ENCODE peak calls at places on chromosomes 12 and 14, in four cellular contexts. V, I, X and Y are unnamed samples.

GRCh38 chr12:83827193-83827592 is 1085.4 kb downstream of the SLC6A15 start:
- DNase-seq in V (no peak), I (no peak), X (no peak), Y (no peak)

GRCh38 chr12:49972122-49972521 is 625 bp upstream of the AQP6 start:
- DNase-seq in V (no peak), I (no peak), X (no peak), Y (peak; percentile 50)

GRCh38 chr12:63306476-63306875 is 155.5 kb upstream of the AVPR1A start:
- DNase-seq in V (no peak), I (no peak), X (no peak), Y (no peak)

GRCh38 chr12:92619730-92620684 is 82.8 kb upstream of the PLEKHG7 start:
- DNase-seq in V (no peak), I (no peak), X (no peak), Y (no peak)

GRCh38 chr12:43957732-43958131 is 121.9 kb downstream of the TMEM117 start:
- DNase-seq in V (no peak), I (no peak), X (no peak), Y (peak; percentile 62)

GRCh38 chr12:12469386-12469785 is 93.3 kb downstream of the DUSP16 start:
- DNase-seq in V (no peak), I (no peak), X (no peak), Y (no peak)

GRCh38 chr12:132102297-132102696 is 41.8 kb downstream of the DDX51 start:
- DNase-seq in V (no peak), I (no peak), X (no peak), Y (peak; percentile 35)

GRCh38 chr12:84043355-84043754 is 869.2 kb downstream of the SLC6A15 start:
- DNase-seq in V (peak; percentile 12), I (no peak), X (no peak), Y (no peak)

GRCh38 chr12:2118061-2118460 is 65.3 kb downstream of the CACNA1C start:
- DNase-seq in V (peak; percentile 10), I (no peak), X (no peak), Y (no peak)

GRCh38 chr14:54329082-54329695 is 67.6 kb upstream of the CDKN3 start:
- DNase-seq in V (no peak), I (peak; percentile 78), X (peak; percentile 34), Y (peak; percentile 88)

GRCh38 chr14:59483360-59483759 is 848 bp downstream of the L3HYPDH start:
- DNase-seq in V (no peak), I (no peak), X (no peak), Y (no peak)

GRCh38 chr12:103016381-103016780 is 58.9 kb downstream of the ASCL1 start:
- DNase-seq in V (no peak), I (no peak), X (no peak), Y (no peak)

GRCh38 chr12:5745251-5745888 is 199.7 kb downstream of the ANO2 start:
- DNase-seq in V (no peak), I (peak; percentile 90), X (peak; percentile 68), Y (peak; percentile 97)

GRCh38 chr12:91817512-91817911 is 328.1 kb downstream of the BTG1 start:
- DNase-seq in V (no peak), I (no peak), X (no peak), Y (no peak)

GRCh38 chr12:16756833-16757552 is 151.0 kb upstream of the LMO3 start:
- DNase-seq in V (no peak), I (no peak), X (no peak), Y (no peak)

GRCh38 chr12:129531004-129531403 is 372.8 kb downstream of the TMEM132D start:
- DNase-seq in V (peak; percentile 82), I (peak; percentile 72), X (peak; percentile 87), Y (peak; percentile 91)

GRCh38 chr14:28895389-28895788 is 128.8 kb downstream of the FOXG1 start:
- DNase-seq in V (no peak), I (no peak), X (no peak), Y (no peak)

GRCh38 chr12:132146098-132146497 is 1.8 kb downstream of the NOC4L start:
- DNase-seq in V (peak; percentile 26), I (no peak), X (no peak), Y (no peak)

GRCh38 chr12:110613771-110614684 is at the start of gene TCTN1:
- DNase-seq in V (peak; percentile 98), I (peak; percentile 99), X (peak; percentile 97), Y (peak; percentile 100)

GRCh38 chr12:110615171-110615570 is 1.2 kb downstream of the TCTN1 start:
- DNase-seq in V (no peak), I (no peak), X (no peak), Y (no peak)

GRCh38 chr12:110616471-110617115 is 2.7 kb downstream of the TCTN1 start:
- DNase-seq in V (no peak), I (no peak), X (no peak), Y (no peak)

GRCh38 chr12:110622582-110622981 is 8.7 kb downstream of the TCTN1 start:
- DNase-seq in V (no peak), I (no peak), X (no peak), Y (no peak)

DNA sequence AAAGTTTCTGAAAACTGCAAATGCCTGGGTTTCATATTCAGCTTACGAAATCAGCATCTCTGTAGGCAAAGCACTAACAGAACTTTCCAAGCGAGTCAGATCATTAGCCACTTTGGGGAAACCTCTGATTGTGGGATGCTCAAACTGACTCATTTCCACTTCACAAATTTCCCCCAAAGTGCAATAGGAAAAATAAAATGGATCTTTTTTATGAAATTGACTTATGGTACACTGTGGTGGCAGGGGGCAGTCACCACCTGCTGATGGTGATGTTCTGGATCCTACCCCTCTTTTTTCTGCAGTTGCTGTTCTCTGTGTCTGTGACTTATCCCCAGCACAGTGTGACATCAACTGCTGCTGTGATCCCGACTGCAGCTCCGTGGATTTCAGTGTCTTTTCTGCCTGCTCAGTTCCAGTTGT is 5.6 kb downstream of the TCTN1 start:
- DNase-seq in V (no peak), I (no peak), X (no peak), Y (no peak)
- TF ChIP-seq CTCF in V (no peak), I (no peak), X (no peak), Y (no peak)

GRCh38 chr12:89345830-89346740 is 6.2 kb downstream of the DUSP6 start:
- DNase-seq in V (peak; percentile 71), I (peak; percentile 92), X (peak; percentile 60), Y (peak; percentile 96)
- H3K4me1 ChIP-seq in V (peaks cover 17% of the 10 kb centered on the region), I (peaks cover 14% of the 10 kb centered on the region), X (no peaks in the 10 kb centered on the region), Y (peaks cover 16% of the 10 kb centered on the region)

DNA sequence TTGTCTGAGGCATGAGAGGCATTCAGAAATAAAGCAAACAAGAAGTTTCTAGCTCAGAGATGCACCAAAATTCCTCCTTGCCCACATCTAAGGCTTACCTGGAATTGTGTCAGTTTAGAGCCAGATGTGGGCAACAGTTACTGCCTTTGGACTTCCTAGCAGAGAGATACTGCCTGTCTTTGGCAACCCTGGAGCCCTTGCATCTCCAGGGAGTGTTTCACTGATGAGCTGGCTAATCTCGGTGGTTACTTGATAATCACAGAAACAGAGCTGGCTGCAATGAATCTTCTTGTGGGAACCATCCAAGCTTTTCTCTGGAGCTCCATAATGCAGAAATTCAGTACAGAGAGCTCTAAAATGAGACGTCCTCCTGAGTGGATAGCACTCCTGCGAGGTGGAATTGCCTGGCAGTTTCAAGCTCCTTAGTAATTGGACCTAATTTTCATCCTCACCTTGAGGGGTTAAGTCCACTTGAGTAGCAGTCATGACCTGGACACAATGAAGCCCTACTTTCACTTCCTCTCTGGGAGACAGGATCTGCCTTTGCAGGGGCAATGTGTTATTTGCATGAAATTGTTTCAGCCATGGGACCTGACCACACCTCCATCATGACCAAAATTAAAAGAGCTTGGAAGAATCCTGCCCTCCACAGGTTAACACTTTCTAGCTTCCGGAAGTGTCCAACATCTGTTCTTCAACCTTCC is 108.8 kb upstream of the ARHGAP5 start:
- DNase-seq in V (no peak), I (no peak), X (no peak), Y (no peak)
- TF ChIP-seq CTCF in V (no peak), I (no peak), X (no peak), Y (no peak)

GRCh38 chr14:32085845-32086383 is 8.8 kb downstream of the ARHGAP5 start:
- DNase-seq in V (no peak), I (no peak), X (no peak), Y (no peak)
- H3K4me1 ChIP-seq in V (peaks cover 45% of the 10 kb centered on the region), I (no peaks in the 10 kb centered on the region), X (peaks cover 20% of the 10 kb centered on the region), Y (peaks cover 6% of the 10 kb centered on the region)

GRCh38 chr12:124273630-124274029 is 21.3 kb upstream of the RFLNA start:
- DNase-seq in V (no peak), I (peak; percentile 89), X (no peak), Y (peak; percentile 94)
- TF ChIP-seq CTCF in V (no peak), I (peak; percentile 62), X (peak; percentile 16), Y (peak; percentile 74)

GRCh38 chr12:9243999-9244649 is 35.9 kb upstream of the PZP start:
- DNase-seq in V (no peak), I (no peak), X (no peak), Y (no peak)
- H3K4me1 ChIP-seq in V (no peaks in the 10 kb centered on the region), I (no peaks in the 10 kb centered on the region), X (no peaks in the 10 kb centered on the region), Y (no peaks in the 10 kb centered on the region)

GRCh38 chr12:26630546-26631027 is 202.4 kb downstream of the ITPR2 start:
- DNase-seq in V (no peak), I (no peak), X (no peak), Y (no peak)
- TF ChIP-seq CTCF in V (no peak), I (no peak), X (no peak), Y (no peak)

GRCh38 chr12:47207829-47208248 is 128.1 kb upstream of the AMIGO2 start:
- DNase-seq in V (no peak), I (no peak), X (no peak), Y (no peak)
- H3K4me1 ChIP-seq in V (peaks cover 3% of the 10 kb centered on the region), I (peaks cover 7% of the 10 kb centered on the region), X (no peaks in the 10 kb centered on the region), Y (peaks cover 13% of the 10 kb centered on the region)

DNA sequence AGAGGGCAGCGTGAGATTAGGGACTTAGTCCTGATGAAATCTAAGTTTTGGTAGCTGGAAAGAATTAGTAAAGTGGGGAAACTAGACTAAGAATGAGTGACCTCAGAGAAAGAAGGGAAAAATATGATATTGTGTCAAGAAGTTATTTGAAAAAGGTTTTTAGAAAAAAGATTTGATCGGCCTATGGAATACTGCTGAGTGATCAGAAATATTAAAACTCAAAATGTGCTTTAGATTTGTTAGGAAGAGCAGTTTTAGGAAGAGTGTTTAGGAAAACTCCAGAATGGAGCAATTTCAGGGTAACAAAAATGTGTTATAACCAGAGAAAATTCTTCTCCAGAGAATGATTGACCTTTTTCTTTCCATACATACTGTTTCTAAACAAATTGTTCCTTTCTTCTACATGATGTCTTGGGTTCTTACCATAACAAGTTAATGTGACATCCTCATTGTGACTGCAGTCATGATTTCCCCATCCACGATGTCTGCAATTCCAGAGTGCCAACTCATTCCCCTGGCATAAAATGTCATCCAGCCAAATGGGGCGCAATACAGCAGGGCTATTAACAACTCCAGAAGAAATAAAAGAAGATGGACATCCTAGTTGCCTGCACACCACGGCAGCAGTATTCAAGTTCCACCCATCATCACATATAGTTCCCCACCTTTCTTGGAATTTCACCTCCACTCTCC is 11.8 kb downstream of the CD163L1 start:
- DNase-seq in V (no peak), I (no peak), X (no peak), Y (no peak)
- TF ChIP-seq CTCF in V (no peak), I (no peak), X (no peak), Y (no peak)